ENCODE peak calls at places on chromosomes 2 and 18, in five cellular contexts. T, Z, N, X and L are unnamed samples.
A peak's percentile ranks its signal among the peaks of the same experiment; 100 is the strongest.

GRCh38 chr2:129673881-129674513 is 305.5 kb upstream of the RAB6C start:
- DNase-seq in N (no peak), Z (no peak), X (no peak), T (no peak), L (no peak)

GRCh38 chr2:165406053-165406628 is 63.4 kb upstream of the CSRNP3 start:
- DNase-seq in N (no peak), T (no peak), Z (no peak), X (no peak), L (no peak)

GRCh38 chr2:171248205-171248662 is 87.5 kb upstream of the TLK1 start:
- DNase-seq in N (no peak), X (no peak), T (no peak), Z (no peak), L (no peak)

GRCh38 chr2:70468898-70469297 is 84.7 kb downstream of the TGFA start:
- DNase-seq in N (no peak), Z (no peak), X (no peak), T (no peak), L (no peak)

GRCh38 chr2:160303527-160303926 is 103.5 kb upstream of the ITGB6 start:
- DNase-seq in T (no peak), X (no peak), Z (no peak), N (no peak), L (no peak)

GRCh38 chr2:232343816-232344215 is 34.7 kb upstream of the ALPP start:
- DNase-seq in Z (no peak), N (no peak), X (no peak), T (no peak), L (no peak)

GRCh38 chr18:8260319-8260718 is 348.9 kb upstream of the RAB12 start:
- DNase-seq in X (no peak), N (no peak), Z (no peak), T (no peak), L (no peak)

GRCh38 chr2:27711804-27712203 is 48.1 kb downstream of the SLC4A1AP start:
- DNase-seq in N (no peak), T (no peak), X (no peak), Z (no peak), L (no peak)

GRCh38 chr2:240993446-240994160 is 4.8 kb upstream of the SNED1 start:
- DNase-seq in Z (no peak), N (no peak), T (no peak), X (no peak), L (no peak)

GRCh38 chr18:48640566-48641270 is 101.9 kb downstream of the CTIF start:
- DNase-seq in X (no peak), T (no peak), N (no peak), Z (no peak), L (peak; percentile 57)

GRCh38 chr2:232833830-232834229 is 36.2 kb upstream of the SNORC start:
- DNase-seq in X (no peak), N (no peak), T (no peak), Z (no peak), L (no peak)

GRCh38 chr2:106996136-106996769 is 110.3 kb upstream of the ST6GAL2 start:
- DNase-seq in Z (no peak), N (no peak), T (no peak), X (no peak), L (no peak)

GRCh38 chr2:150872919-150873772 is 385.7 kb upstream of the RND3 start:
- DNase-seq in T (no peak), Z (no peak), N (no peak), X (no peak), L (no peak)

GRCh38 chr18:54148151-54148550 is 76.3 kb downstream of the MBD2 start:
- DNase-seq in N (no peak), T (no peak), Z (no peak), X (no peak), L (no peak)

GRCh38 chr18:1075310-1075709 is 170.6 kb downstream of the ADCYAP1 start:
- DNase-seq in Z (no peak), X (no peak), T (no peak), N (no peak), L (no peak)

GRCh38 chr2:239222346-239223028 is 178.3 kb downstream of the HDAC4 start:
- DNase-seq in X (no peak), T (no peak), N (no peak), Z (no peak), L (no peak)

GRCh38 chr2:186205243-186205642 is 280.8 kb upstream of the ZC3H15 start:
- DNase-seq in X (no peak), N (no peak), Z (no peak), T (no peak), L (no peak)

GRCh38 chr2:27249891-27250651 is 12.8 kb downstream of the SLC30A3 start:
- DNase-seq in T (peak; percentile 54), Z (peak; percentile 65), X (peak; percentile 80), N (peak; percentile 23), L (no peak)

GRCh38 chr2:62920070-62920469 is 130.6 kb upstream of the OTX1 start:
- DNase-seq in N (no peak), T (no peak), Z (no peak), X (no peak), L (no peak)

GRCh38 chr18:4636957-4637356 is 181.8 kb upstream of the DLGAP1 start:
- DNase-seq in X (no peak), Z (no peak), N (no peak), T (no peak), L (no peak)

GRCh38 chr2:20451346-20451745 is 4.5 kb downstream of the RHOB start:
- DNase-seq in Z (no peak), N (no peak), T (peak; percentile 10), X (no peak), L (no peak)

GRCh38 chr2:197168705-197169104 is 141.9 kb downstream of the ANKRD44 start:
- DNase-seq in T (peak; percentile 68), Z (peak; percentile 74), N (peak; percentile 52), X (no peak), L (peak; percentile 47)

GRCh38 chr18:10226971-10227370 is 227.5 kb upstream of the APCDD1 start:
- DNase-seq in T (no peak), Z (no peak), X (no peak), N (no peak), L (no peak)

GRCh38 chr2:29024882-29025430 is 43.9 kb downstream of the TOGARAM2 start:
- DNase-seq in X (no peak), T (no peak), Z (no peak), N (no peak), L (no peak)

GRCh38 chr2:159140070-159140774 is 146.3 kb downstream of the WDSUB1 start:
- DNase-seq in Z (no peak), X (no peak), T (no peak), N (no peak), L (peak; percentile 38)

GRCh38 chr18:44796505-44797198 is 116.0 kb downstream of the SETBP1 start:
- DNase-seq in X (no peak), N (no peak), Z (no peak), T (no peak), L (no peak)

GRCh38 chr2:240759454-240759853 is 60.6 kb downstream of the KIF1A start:
- DNase-seq in N (peak; percentile 10), X (no peak), T (no peak), Z (no peak), L (peak; percentile 50)

GRCh38 chr18:11767935-11768334 is 78.9 kb downstream of the GNAL start:
- DNase-seq in T (no peak), N (no peak), Z (no peak), X (no peak), L (no peak)

GRCh38 chr2:212359425-212360067 is 179.1 kb downstream of the ERBB4 start:
- DNase-seq in T (no peak), X (no peak), Z (no peak), N (no peak), L (no peak)

GRCh38 chr2:24206714-24207113 is 31.9 kb downstream of the FAM228A start:
- DNase-seq in N (no peak), X (no peak), T (no peak), Z (no peak), L (no peak)

DNA sequence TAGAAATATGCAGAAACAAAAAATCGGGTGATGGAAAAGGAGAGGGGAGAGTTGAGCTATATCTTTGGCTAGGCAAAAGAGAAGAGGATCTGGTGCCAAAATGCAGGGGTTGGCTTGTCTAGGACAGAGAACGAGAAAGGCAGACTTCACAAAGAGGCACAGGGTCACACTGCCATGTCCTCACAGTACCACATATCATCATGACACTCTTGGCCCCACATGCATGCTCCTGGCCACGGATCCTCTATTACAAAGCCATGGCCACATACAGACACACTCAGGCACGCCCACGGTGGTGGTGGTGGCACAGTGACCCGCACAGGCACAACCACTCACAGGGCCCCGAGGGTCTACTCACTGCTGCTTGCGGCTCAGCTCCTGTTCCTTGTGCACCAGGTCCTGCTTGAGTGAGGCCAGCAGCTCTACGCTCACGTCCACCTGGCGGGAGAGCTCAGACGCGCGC is 15.9 kb downstream of the FBXO41 start:
- DNase-seq in Z (no peak), X (no peak), N (no peak), T (no peak), L (no peak)
- TF ChIP-seq POLR2A in Z (no peak), X (no peak), N (peak; percentile 36), T (no peak), L (no peak)

GRCh38 chr18:24271381-24272331 is 126.0 kb downstream of the OSBPL1A start:
- DNase-seq in X (peak; percentile 44), T (peak; percentile 76), Z (peak; percentile 88), N (peak; percentile 49), L (peak; percentile 49)
- TF ChIP-seq POLR2A in X (no peak), T (peak; percentile 46), Z (peak; percentile 65), N (no peak), L (peak; percentile 21)

DNA sequence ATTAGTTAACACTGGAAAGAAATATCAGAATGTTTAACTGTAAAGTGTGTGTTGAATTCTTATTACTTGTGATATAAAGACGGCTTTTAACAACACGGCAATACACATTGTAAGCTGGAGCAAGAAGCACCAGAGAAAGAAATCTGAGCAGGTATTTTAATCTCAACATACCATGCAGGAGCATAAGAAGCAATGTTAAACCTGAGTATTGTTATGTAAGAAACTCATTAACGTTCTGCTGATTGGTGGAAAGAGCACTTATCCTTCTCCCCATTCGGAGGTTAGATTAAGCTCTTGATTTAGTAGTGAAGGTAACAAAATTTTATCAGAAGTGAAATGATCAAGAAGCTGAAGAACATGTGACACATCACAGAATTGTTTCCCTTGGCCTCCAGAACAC is 107.4 kb downstream of the EPC2 start:
- DNase-seq in X (no peak), T (no peak), Z (no peak), N (no peak), L (no peak)
- TF ChIP-seq POLR2A in X (no peak), T (no peak), Z (no peak), N (no peak), L (no peak)

GRCh38 chr2:67565761-67566160 is 168.6 kb downstream of the ETAA1 start:
- DNase-seq in Z (no peak), X (no peak), N (no peak), T (no peak), L (no peak)
- TF ChIP-seq POLR2A in Z (no peak), X (no peak), N (no peak), T (no peak), L (no peak)

DNA sequence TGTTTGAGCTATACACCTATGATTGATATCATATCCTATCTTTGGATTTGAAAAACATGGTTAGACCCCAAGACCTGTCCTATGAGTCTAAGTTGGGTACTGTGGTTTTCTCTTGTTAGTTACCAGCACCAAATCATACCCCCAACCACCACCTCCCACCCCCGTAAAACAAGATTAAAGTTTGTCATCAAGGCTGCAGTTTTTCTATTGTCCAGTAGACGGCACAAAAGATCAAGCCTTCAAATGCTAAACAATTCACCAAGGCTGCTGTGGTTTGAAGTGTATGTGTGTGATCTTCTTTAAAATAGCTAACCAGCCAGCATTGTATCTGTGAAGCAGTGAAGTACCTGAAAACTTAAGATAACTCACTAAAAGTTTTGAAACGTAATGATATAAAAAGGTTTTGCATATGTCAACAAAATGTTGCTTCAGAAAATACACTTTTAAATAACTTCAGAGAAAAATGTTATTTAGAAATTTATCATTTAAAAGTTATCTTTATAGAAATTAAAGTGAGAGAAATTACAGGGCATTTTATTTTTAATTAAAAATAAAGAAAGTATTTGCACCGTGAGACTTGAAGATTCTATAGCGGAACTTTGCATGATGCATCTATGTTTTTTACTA is 5.8 kb upstream of the MEIS1 start:
- DNase-seq in T (no peak), N (peak; percentile 18), X (no peak), Z (no peak), L (peak; percentile 22)
- TF ChIP-seq POLR2A in T (no peak), N (no peak), X (no peak), Z (no peak), L (no peak)